ENCODE peak calls at places on chromosomes 13 and 19, in four cellular contexts. C is adrenal gland, U is progenitor cell of endocrine pancreas, M is AG09319. K is an unnamed sample.

GRCh38 chr13:85575110-85575509 is 224.1 kb downstream of the SLITRK6 start:
- DNase-seq in M (no peak), U (no peak), C (no peak), K (no peak)

GRCh38 chr19:17337675-17338439 is 504 bp downstream of the GTPBP3 start:
- DNase-seq in M (no peak), U (no peak), C (no peak), K (no peak)

GRCh38 chr13:51148952-51149573 is 38.0 kb upstream of the C13orf42 start:
- DNase-seq in U (no peak), C (peak; percentile 41), M (peak; percentile 20), K (no peak)

GRCh38 chr19:41265376-41266153 is 1.4 kb downstream of the HNRNPUL1 start:
- DNase-seq in U (no peak), C (peak; percentile 35), M (no peak), K (no peak)

GRCh38 chr13:34358811-34359513 is 541.0 kb downstream of the RFC3 start:
- DNase-seq in C (no peak), U (no peak), M (peak; percentile 45), K (no peak)

GRCh38 chr13:85503797-85504196 is 295.4 kb downstream of the SLITRK6 start:
- DNase-seq in C (no peak), M (no peak), U (no peak), K (no peak)

GRCh38 chr19:32373614-32374295 is 28.3 kb downstream of the ZNF507 start:
- DNase-seq in M (peak; percentile 93), C (peak; percentile 90), U (no peak), K (peak; percentile 96)

GRCh38 chr19:58218899-58219298 is 9.8 kb upstream of the ZNF544 start:
- DNase-seq in U (no peak), C (no peak), M (no peak), K (no peak)

GRCh38 chr19:44753932-44754742 is 5.6 kb downstream of the BCL3 start:
- DNase-seq in U (no peak), C (peak; percentile 91), M (peak; percentile 67), K (no peak)

GRCh38 chr19:57473646-57474045 is 3.7 kb downstream of the ZNF772 start:
- DNase-seq in C (no peak), M (no peak), U (no peak), K (no peak)

GRCh38 chr13:43815204-43815603 is 28.4 kb upstream of the ENOX1 start:
- DNase-seq in C (peak; percentile 24), U (no peak), M (no peak), K (peak; percentile 85)

GRCh38 chr19:27392027-27392632 is 1820.8 kb downstream of the UQCRFS1 start:
- DNase-seq in C (no peak), M (no peak), U (no peak), K (no peak)

GRCh38 chr19:18160792-18161690 is 8.1 kb downstream of the PIK3R2 start:
- DNase-seq in C (peak; percentile 69), U (peak; percentile 74), M (peak; percentile 19), K (no peak)

GRCh38 chr13:30868806-30869470 is 37.1 kb upstream of the MEDAG start:
- DNase-seq in C (no peak), M (no peak), U (no peak), K (no peak)

GRCh38 chr19:30105723-30106122 is 163.7 kb downstream of the URI1 start:
- DNase-seq in M (no peak), C (no peak), U (no peak), K (no peak)

GRCh38 chr13:52405767-52406494 is at the start of gene THSD1:
- DNase-seq in U (peak; percentile 14), C (peak; percentile 57), M (no peak), K (peak; percentile 6)

GRCh38 chr13:55199132-55199531 is 1941.6 kb upstream of the PRR20A start:
- DNase-seq in C (no peak), U (no peak), M (no peak), K (no peak)

GRCh38 chr13:102902789-102903347 is 57.0 kb downstream of the ERCC5 start:
- DNase-seq in M (no peak), U (no peak), C (no peak), K (no peak)

GRCh38 chr13:97307544-97307881 is 85.4 kb downstream of the MBNL2 start:
- DNase-seq in M (no peak), C (no peak), U (no peak), K (no peak)

GRCh38 chr19:13899912-13900584 is 5.9 kb downstream of the BRME1 start:
- DNase-seq in C (no peak), M (no peak), U (no peak), K (no peak)

GRCh38 chr13:46759861-46760260 is 37.1 kb downstream of the ESD start:
- DNase-seq in M (no peak), C (no peak), U (no peak), K (no peak)

GRCh38 chr13:30421093-30422055 is 919 bp upstream of the UBE2L5 start:
- DNase-seq in C (peak; percentile 85), U (peak; percentile 28), M (peak; percentile 72), K (no peak)

GRCh38 chr13:103788061-103788652 is 721.9 kb upstream of the SLC10A2 start:
- DNase-seq in M (no peak), C (peak; percentile 18), U (no peak), K (no peak)

GRCh38 chr19:40718774-40719391 is 2.0 kb downstream of the ITPKC start:
- DNase-seq in M (no peak), U (peak; percentile 51), C (peak; percentile 50), K (no peak)

GRCh38 chr13:48431431-48431830 is 18.5 kb upstream of the LPAR6 start:
- DNase-seq in U (no peak), C (no peak), M (no peak), K (no peak)

GRCh38 chr19:28542394-28543243 is 670.3 kb downstream of the UQCRFS1 start:
- DNase-seq in M (no peak), C (no peak), U (no peak), K (no peak)

GRCh38 chr13:31160857-31161582 is 684 bp downstream of the HSPH1 start:
- DNase-seq in M (peak; percentile 23), C (peak; percentile 68), U (peak; percentile 38), K (no peak)

GRCh38 chr13:104461049-104461448 is 1394.8 kb upstream of the SLC10A2 start:
- DNase-seq in M (no peak), U (no peak), C (no peak), K (no peak)

GRCh38 chr19:17686592-17687042 is 1.5 kb downstream of the UNC13A start:
- DNase-seq in M (no peak), U (no peak), C (no peak), K (no peak)

GRCh38 chr19:34120846-34121639 is 51.3 kb upstream of the LSM14A start:
- DNase-seq in U (no peak), M (no peak), C (no peak), K (no peak)

GRCh38 chr19:29812080-29812880 is 489 bp downstream of the CCNE1 start:
- DNase-seq in C (no peak), U (peak; percentile 28), M (no peak), K (no peak)

GRCh38 chr19:18675779-18676178 is 7.7 kb upstream of the CRTC1 start:
- DNase-seq in C (no peak), U (no peak), M (no peak), K (no peak)

GRCh38 chr13:75153834-75154233 is 328.1 kb downstream of the TBC1D4 start:
- DNase-seq in C (no peak), U (no peak), M (peak; percentile 8), K (no peak)

GRCh38 chr19:5648464-5648863 is 25.6 kb downstream of the SAFB start:
- DNase-seq in M (no peak), C (no peak), U (no peak), K (no peak)

GRCh38 chr13:27826379-27827353 is 34.4 kb downstream of the GSX1 start:
- DNase-seq in C (peak; percentile 72), U (peak; percentile 89), M (peak; percentile 47), K (peak; percentile 47)
- TF ChIP-seq CTCF in C (peak; percentile 93), U (peak; percentile 94), M (peak; percentile 88), K (peak; percentile 94)

GRCh38 chr19:45917421-45918091 is 3.0 kb upstream of the NANOS2 start:
- DNase-seq in M (no peak), C (no peak), U (no peak), K (no peak)

GRCh38 chr19:45918721-45919120 is 4.1 kb upstream of the NANOS2 start:
- DNase-seq in M (no peak), U (no peak), C (no peak), K (no peak)

GRCh38 chr19:45908956-45909355 is 5.6 kb downstream of the NANOS2 start:
- DNase-seq in M (no peak), C (no peak), U (no peak), K (no peak)

GRCh38 chr19:45911291-45911690 is 3.3 kb downstream of the NANOS2 start:
- DNase-seq in C (no peak), U (no peak), M (no peak), K (no peak)

DNA sequence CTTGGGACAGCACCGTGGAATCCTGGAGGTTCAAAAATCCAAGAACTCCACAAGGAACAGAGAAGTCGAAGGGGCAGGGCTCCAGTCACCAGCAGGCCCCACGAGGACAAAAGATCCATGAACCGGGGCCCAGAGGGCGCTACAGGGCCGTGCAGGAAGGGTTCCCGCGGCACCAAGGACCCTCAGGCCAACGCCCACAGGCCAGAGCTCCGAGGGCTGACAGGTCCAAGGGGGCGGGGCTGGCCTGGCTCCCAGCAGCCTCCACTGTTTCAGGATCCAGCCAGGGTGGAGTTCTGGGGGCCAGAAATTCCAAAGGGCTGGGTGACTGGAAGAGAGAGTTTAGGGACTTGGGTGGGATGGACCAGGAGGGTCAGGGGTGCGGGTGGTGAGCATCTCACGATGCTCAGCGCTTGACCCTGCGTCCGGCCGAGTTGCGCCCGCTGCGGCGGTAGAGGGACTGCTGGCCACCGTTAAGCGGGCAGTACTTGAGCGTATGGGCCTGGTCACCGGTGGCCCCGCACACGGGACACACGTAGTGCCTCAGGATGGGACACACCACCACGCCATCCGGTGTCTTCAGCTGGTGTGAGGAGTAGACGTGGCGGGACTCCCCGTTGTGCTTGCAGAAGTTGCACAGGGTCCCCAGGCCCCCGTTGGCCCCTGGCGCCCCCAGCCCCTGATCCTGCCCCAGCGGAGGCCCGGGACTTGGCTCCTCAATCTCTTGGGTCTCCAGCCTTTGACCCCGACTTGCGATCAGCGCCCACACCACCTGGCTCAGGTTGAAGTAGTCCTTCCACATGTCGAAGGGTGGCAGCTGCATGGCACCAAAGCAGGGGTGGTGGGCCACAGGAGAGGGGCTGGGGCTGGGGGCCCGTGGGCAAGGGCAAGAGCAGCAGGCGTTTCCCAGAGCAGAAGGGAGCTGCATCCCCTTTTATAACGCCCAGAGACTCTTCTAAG is at the start of gene NANOS2:
- DNase-seq in U (no peak), M (no peak), C (no peak), K (no peak)
- TF ChIP-seq CTCF in U (peak; percentile 27), M (no peak), C (no peak), K (peak; percentile 29)

DNA sequence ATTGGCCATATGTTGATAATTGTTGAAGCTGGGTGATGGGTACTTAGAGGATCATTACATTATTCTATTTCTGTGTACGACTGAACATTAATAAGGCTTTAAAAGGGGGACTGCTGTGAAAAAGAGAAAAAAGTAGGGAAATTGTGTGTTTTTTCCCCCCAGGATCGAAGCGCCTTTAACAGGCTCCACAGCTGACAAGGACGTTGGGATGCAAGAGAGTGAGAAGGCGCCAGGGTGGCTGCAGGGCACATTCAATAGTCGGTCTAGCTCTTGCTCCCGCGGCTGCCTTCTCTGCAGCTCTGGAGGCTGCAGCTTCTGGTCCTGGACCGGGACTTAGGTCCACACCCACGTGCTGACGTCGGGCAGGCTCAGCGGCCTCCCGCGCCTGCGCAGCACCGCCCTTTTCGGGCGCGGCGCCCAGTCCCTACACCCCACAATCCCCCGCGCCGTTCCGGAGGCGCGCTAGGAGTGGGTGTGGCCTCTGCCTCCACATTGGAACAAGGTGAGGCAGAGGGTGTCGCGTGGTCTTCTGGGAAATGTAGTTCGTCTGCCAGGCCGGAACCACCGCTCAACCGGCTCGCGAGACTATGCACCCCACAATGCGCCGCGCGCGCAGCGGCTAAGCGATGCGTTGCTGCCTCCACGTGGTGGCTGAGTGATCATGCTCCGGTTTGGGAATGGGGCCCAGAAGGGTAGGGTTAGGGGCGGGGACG is 4.9 kb upstream of the LRFN3 start:
- DNase-seq in M (peak; percentile 99), U (peak; percentile 98), C (peak; percentile 100), K (peak; percentile 97)
- TF ChIP-seq CTCF in M (peak; percentile 94), U (peak; percentile 77), C (peak; percentile 99), K (peak; percentile 87)

GRCh38 chr13:79775830-79776229 is 294.9 kb downstream of the NDFIP2 start:
- DNase-seq in U (no peak), C (peak; percentile 24), M (peak; percentile 49), K (peak; percentile 59)
- TF ChIP-seq CTCF in U (peak; percentile 71), C (peak; percentile 50), M (peak; percentile 72), K (peak; percentile 73)